ENCODE peak calls at places on chromosomes 5 and 9, in nine cellular contexts. D is K562; R is left lung; V is CD8-positive, alpha-beta T cell; N is transverse colon; O is aorta; X is foreskin keratinocyte; S is hepatocyte; G is Peyer's patch. B is an unnamed sample.

GRCh38 chr9:76866689-76867088 is 39.2 kb downstream of the PRUNE2 start:
- DNase-seq in D (no peak), R (no peak), V (no peak), N (no peak), O (peak), X (peak), S (peak), G (no peak), B (no peak)

GRCh38 chr9:78131969-78132687 is 100.5 kb upstream of the GNAQ start:
- DNase-seq in D (no peak), R (no peak), V (no peak), N (no peak), O (no peak), X (peak), S (no peak), G (no peak), B (no peak)

GRCh38 chr9:1261879-1262278 is 211.7 kb downstream of the DMRT2 start:
- DNase-seq in D (no peak), R (no peak), V (no peak), N (no peak), O (no peak), X (no peak), S (no peak), G (no peak), B (no peak)

GRCh38 chr5:38259062-38259857 is 901 bp downstream of the EGFLAM start:
- DNase-seq in D (no peak), R (no peak), V (no peak), N (no peak), O (no peak), X (no peak), S (peak), G (no peak), B (no peak)

GRCh38 chr9:85741112-85741874 is 461 bp downstream of the AGTPBP1 start:
- DNase-seq in D (peak), R (peak), V (peak), N (peak), O (peak), X (no peak), S (peak), G (peak), B (peak)

GRCh38 chr9:81814404-81814793 is 113.8 kb upstream of the SPATA31D4 start:
- DNase-seq in D (no peak), R (no peak), V (no peak), N (no peak), O (no peak), X (no peak), S (no peak), G (no peak), B (no peak)

GRCh38 chr5:143505354-143505753 is 101.9 kb upstream of the NR3C1 start:
- DNase-seq in D (no peak), R (no peak), V (no peak), N (no peak), O (no peak), X (no peak), S (no peak), G (no peak), B (no peak)

GRCh38 chr5:33594006-33594405 is 153.2 kb downstream of the TARS1 start:
- DNase-seq in D (no peak), R (no peak), V (no peak), N (no peak), O (no peak), X (no peak), S (no peak), G (no peak), B (no peak)

GRCh38 chr5:455806-456205 is 12.8 kb downstream of the EXOC3 start:
- DNase-seq in D (no peak), R (no peak), V (no peak), N (no peak), O (peak), X (no peak), S (no peak), G (no peak), B (no peak)

GRCh38 chr5:117623042-117623815 is 1048.6 kb upstream of the SEMA6A start:
- DNase-seq in D (no peak), R (no peak), V (no peak), N (no peak), O (no peak), X (peak), S (peak), G (no peak), B (no peak)

GRCh38 chr5:27702339-27702820 is 664.0 kb upstream of the CDH9 start:
- DNase-seq in D (no peak), R (no peak), V (no peak), N (no peak), O (no peak), X (peak), S (peak), G (no peak), B (no peak)

GRCh38 chr5:97550164-97550563 is 367.1 kb upstream of the RIOK2 start:
- DNase-seq in D (no peak), R (no peak), V (no peak), N (no peak), O (no peak), X (peak), S (no peak), G (no peak), B (no peak)

GRCh38 chr9:14185016-14185415 is 128.9 kb downstream of the NFIB start:
- DNase-seq in D (no peak), R (no peak), V (no peak), N (no peak), O (no peak), X (no peak), S (no peak), G (no peak), B (no peak)

GRCh38 chr9:76662476-76663281 is 101.6 kb upstream of the PCA3 start:
- DNase-seq in D (no peak), R (no peak), V (no peak), N (no peak), O (no peak), X (no peak), S (no peak), G (no peak), B (no peak)

GRCh38 chr5:143837306-143837848 is 25.4 kb downstream of the HMHB1 start:
- DNase-seq in D (no peak), R (no peak), V (no peak), N (no peak), O (no peak), X (no peak), S (peak), G (no peak), B (no peak)

GRCh38 chr5:180172447-180173197 is 36.4 kb downstream of the RASGEF1C start:
- DNase-seq in D (no peak), R (no peak), V (no peak), N (no peak), O (peak), X (no peak), S (peak), G (no peak), B (no peak)

GRCh38 chr9:18359335-18359734 is 114.6 kb upstream of the ADAMTSL1 start:
- DNase-seq in D (no peak), R (no peak), V (no peak), N (no peak), O (no peak), X (peak), S (no peak), G (no peak), B (no peak)

GRCh38 chr5:7518947-7519560 is 123.1 kb downstream of the ADCY2 start:
- DNase-seq in D (peak), R (no peak), V (no peak), N (no peak), O (no peak), X (no peak), S (peak), G (no peak), B (no peak)

GRCh38 chr5:65391591-65391990 is 90.1 kb downstream of the ADAMTS6 start:
- DNase-seq in D (no peak), R (no peak), V (no peak), N (no peak), O (no peak), X (peak), S (no peak), G (no peak), B (no peak)

GRCh38 chr5:138905541-138905940 is 30.4 kb upstream of the LRRTM2 start:
- DNase-seq in D (no peak), R (no peak), V (no peak), N (no peak), O (no peak), X (peak), S (no peak), G (no peak), B (no peak)

GRCh38 chr9:97802276-97802675 is 50.8 kb upstream of the FOXE1 start:
- DNase-seq in D (no peak), R (no peak), V (no peak), N (no peak), O (no peak), X (peak), S (peak), G (no peak), B (no peak)

GRCh38 chr5:105812356-105812755 is 1858.4 kb downstream of the EFNA5 start:
- DNase-seq in D (no peak), R (no peak), V (no peak), N (no peak), O (no peak), X (no peak), S (no peak), G (no peak), B (no peak)

GRCh38 chr5:14593326-14594036 is 11.9 kb downstream of the OTULINL start:
- DNase-seq in D (no peak), R (no peak), V (no peak), N (no peak), O (no peak), X (peak), S (no peak), G (no peak), B (no peak)

GRCh38 chr9:137761032-137761431 is 116.5 kb upstream of the CACNA1B start:
- DNase-seq in D (no peak), R (no peak), V (no peak), N (no peak), O (no peak), X (no peak), S (no peak), G (peak), B (no peak)

GRCh38 chr9:133813749-133814585 is 75.8 kb upstream of the SARDH start:
- DNase-seq in D (no peak), R (peak), V (no peak), N (no peak), O (no peak), X (no peak), S (peak), G (no peak), B (no peak)

GRCh38 chr9:133680976-133681657 is 45.0 kb downstream of the DBH start:
- DNase-seq in D (no peak), R (peak), V (no peak), N (no peak), O (no peak), X (no peak), S (no peak), G (no peak), B (no peak)

GRCh38 chr9:108245901-108246300 is 609.9 kb downstream of the ACTL7B start:
- DNase-seq in D (no peak), R (no peak), V (no peak), N (no peak), O (no peak), X (no peak), S (no peak), G (no peak), B (no peak)

GRCh38 chr5:66134407-66134843 is 9.7 kb upstream of the SREK1 start:
- DNase-seq in D (no peak), R (no peak), V (no peak), N (no peak), O (no peak), X (no peak), S (no peak), G (no peak), B (no peak)

GRCh38 chr5:91434348-91434747 is 51.2 kb upstream of the ARRDC3 start:
- DNase-seq in D (no peak), R (no peak), V (no peak), N (no peak), O (no peak), X (no peak), S (no peak), G (no peak), B (no peak)

GRCh38 chr9:127131871-127132270 is 9.4 kb upstream of the ANGPTL2 start:
- DNase-seq in D (no peak), R (no peak), V (no peak), N (no peak), O (no peak), X (peak), S (no peak), G (peak), B (no peak)

GRCh38 chr9:118533101-118533500 is 828.9 kb downstream of the TLR4 start:
- DNase-seq in D (no peak), R (no peak), V (no peak), N (no peak), O (no peak), X (peak), S (no peak), G (no peak), B (no peak)
- H3K27ac ChIP-seq in D (no peak), R (no peak), V (no peak), N (no peak), O (no peak), X (no peak), S (no peak), G (no peak), B (no peak)

GRCh38 chr9:124849801-124850200 is 3.5 kb upstream of the WDR38 start:
- DNase-seq in D (no peak), R (peak), V (no peak), N (no peak), O (no peak), X (no peak), S (peak), G (no peak), B (no peak)
- H3K27ac ChIP-seq in D (no peak), R (no peak), V (no peak), N (no peak), O (no peak), X (no peak), S (no peak), G (no peak), B (no peak)

GRCh38 chr5:178162481-178162880 is 8.8 kb upstream of the NHP2 start:
- DNase-seq in D (no peak), R (no peak), V (no peak), N (no peak), O (no peak), X (no peak), S (no peak), G (no peak), B (no peak)
- H3K27ac ChIP-seq in D (no peak), R (no peak), V (no peak), N (no peak), O (no peak), X (no peak), S (no peak), G (no peak), B (no peak)

DNA sequence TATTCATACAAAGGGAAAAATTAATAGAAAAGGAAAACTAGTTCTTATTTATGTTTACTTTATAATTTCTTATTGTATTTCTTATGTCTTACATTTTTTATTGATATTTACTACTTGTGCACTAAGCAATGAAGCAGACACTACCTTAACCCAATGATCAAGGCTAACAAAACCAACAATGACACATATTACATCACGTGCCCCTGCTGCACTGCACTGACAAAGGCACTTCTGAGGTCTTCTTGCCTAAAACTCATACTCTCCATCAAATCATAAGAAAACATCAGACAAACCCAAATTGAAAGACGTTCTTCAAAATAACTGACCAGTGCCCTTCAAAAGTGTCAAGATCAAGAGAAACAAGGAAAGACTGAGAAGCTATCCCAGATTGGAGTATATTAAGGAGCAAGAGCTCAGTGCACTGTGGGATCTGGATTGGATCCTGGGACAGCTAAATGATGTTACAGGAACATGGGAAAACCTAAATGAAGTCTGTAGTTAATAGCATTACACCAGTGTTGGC is 230.9 kb downstream of the AUH start:
- DNase-seq in D (no peak), R (no peak), V (no peak), N (no peak), O (no peak), X (no peak), S (no peak), G (no peak), B (no peak)
- H3K27ac ChIP-seq in D (no peak), R (no peak), V (no peak), N (peak), O (no peak), X (peak), S (peak), G (peak), B (no peak)

GRCh38 chr9:128917151-128917849 is 3.5 kb upstream of the PHYHD1 start:
- DNase-seq in D (no peak), R (peak), V (no peak), N (peak), O (peak), X (no peak), S (no peak), G (peak), B (no peak)

GRCh38 chr9:128916204-128916603 is 4.6 kb upstream of the PHYHD1 start:
- DNase-seq in D (no peak), R (peak), V (no peak), N (no peak), O (no peak), X (no peak), S (no peak), G (no peak), B (no peak)

GRCh38 chr9:128913995-128914772 is 6.6 kb upstream of the PHYHD1 start:
- DNase-seq in D (peak), R (no peak), V (no peak), N (no peak), O (no peak), X (no peak), S (no peak), G (no peak), B (no peak)

GRCh38 chr9:128918921-128919320 is 1.9 kb upstream of the PHYHD1 start:
- DNase-seq in D (no peak), R (no peak), V (no peak), N (no peak), O (no peak), X (no peak), S (no peak), G (no peak), B (no peak)

GRCh38 chr9:128916745-128917144 is 4.0 kb upstream of the PHYHD1 start:
- DNase-seq in D (no peak), R (no peak), V (no peak), N (no peak), O (no peak), X (no peak), S (no peak), G (no peak), B (no peak)
- H3K27ac ChIP-seq in D (no peak), R (peak), V (no peak), N (peak), O (peak), X (peak), S (peak), G (peak), B (no peak)

B was measured in CD4-positive, alpha-beta T cell.